ENCODE peak calls at places on chromosomes 16 and 17, in seven cellular contexts. S is GM12878, K is tibial nerve, D is HCT116, Z is IMR-90, G is uterus, V is prostate gland. T is an unnamed sample. For H3K9me3, the result is how much of the 10 kb centered on the place peaks cover.

GRCh38 chr16:23694707-23695373 is 16.2 kb downstream of the PLK1 start:
- DNase-seq in S (no peak), V (no peak), G (no peak), D (no peak), Z (peak), K (no peak), T (no peak)

GRCh38 chr17:68539536-68540469 is 27.6 kb downstream of the PRKAR1A start:
- DNase-seq in G (peak), V (no peak), K (peak), S (no peak), Z (no peak), D (no peak), T (peak)

GRCh38 chr17:83195330-83196087 is 116.1 kb downstream of the METRNL start:
- DNase-seq in G (peak), D (no peak), S (no peak), Z (no peak), K (peak), V (peak), T (peak)

GRCh38 chr17:57916925-57917858 is 38.0 kb downstream of the CUEDC1 start:
- DNase-seq in G (no peak), V (no peak), Z (no peak), S (no peak), D (peak), K (no peak), T (no peak)

GRCh38 chr16:86960266-86960665 is 356.9 kb downstream of the C16orf95 start:
- DNase-seq in V (no peak), K (no peak), Z (no peak), G (no peak), D (no peak), S (no peak), T (no peak)

GRCh38 chr16:23557779-23558330 is 328 bp downstream of the UBFD1 start:
- DNase-seq in D (no peak), V (peak), G (no peak), K (peak), S (no peak), Z (peak), T (no peak)

GRCh38 chr16:3282103-3282746 is 1.1 kb upstream of the ZNF263 start:
- DNase-seq in D (no peak), K (no peak), Z (peak), G (no peak), S (no peak), V (no peak), T (no peak)

GRCh38 chr16:19691161-19691850 is 26.7 kb downstream of the KNOP1 start:
- DNase-seq in V (no peak), D (no peak), S (no peak), Z (peak), G (no peak), K (peak), T (no peak)

GRCh38 chr17:29165800-29166506 is 14.2 kb downstream of the MYO18A start:
- DNase-seq in S (no peak), G (no peak), Z (no peak), V (no peak), K (no peak), D (no peak), T (no peak)

GRCh38 chr16:30340621-30341020 is 14.5 kb downstream of the CD2BP2 start:
- DNase-seq in G (no peak), S (no peak), D (no peak), K (no peak), V (no peak), Z (no peak), T (no peak)

GRCh38 chr16:17327671-17328335 is 143.0 kb downstream of the XYLT1 start:
- DNase-seq in G (no peak), D (no peak), S (no peak), K (no peak), V (no peak), Z (peak), T (no peak)

GRCh38 chr17:33369149-33369548 is 76.1 kb upstream of the ASIC2 start:
- DNase-seq in S (no peak), D (no peak), V (no peak), K (no peak), Z (no peak), G (no peak), T (no peak)

GRCh38 chr17:75087182-75087557 is 584 bp upstream of the SLC16A5 start:
- DNase-seq in G (no peak), K (no peak), V (no peak), S (no peak), Z (no peak), D (no peak), T (no peak)

GRCh38 chr17:75088465-75088895 is 726 bp downstream of the SLC16A5 start:
- DNase-seq in D (no peak), Z (no peak), V (no peak), S (no peak), K (no peak), G (no peak), T (no peak)

GRCh38 chr17:75088902-75089417 is 1.2 kb downstream of the SLC16A5 start:
- DNase-seq in V (no peak), Z (no peak), D (no peak), G (no peak), K (no peak), S (no peak), T (peak)

GRCh38 chr17:75086496-75087181 is 1.1 kb upstream of the SLC16A5 start:
- DNase-seq in Z (no peak), D (no peak), S (no peak), K (no peak), G (no peak), V (peak), T (peak)

GRCh38 chr17:75087558-75088453 is at the start of gene SLC16A5:
- DNase-seq in G (peak), D (peak), V (peak), Z (peak), K (peak), S (no peak), T (peak)
- TF ChIP-seq POLR2A in G (peak), D (peak), V (peak), Z (no peak), K (peak), S (peak), T (no peak)

DNA sequence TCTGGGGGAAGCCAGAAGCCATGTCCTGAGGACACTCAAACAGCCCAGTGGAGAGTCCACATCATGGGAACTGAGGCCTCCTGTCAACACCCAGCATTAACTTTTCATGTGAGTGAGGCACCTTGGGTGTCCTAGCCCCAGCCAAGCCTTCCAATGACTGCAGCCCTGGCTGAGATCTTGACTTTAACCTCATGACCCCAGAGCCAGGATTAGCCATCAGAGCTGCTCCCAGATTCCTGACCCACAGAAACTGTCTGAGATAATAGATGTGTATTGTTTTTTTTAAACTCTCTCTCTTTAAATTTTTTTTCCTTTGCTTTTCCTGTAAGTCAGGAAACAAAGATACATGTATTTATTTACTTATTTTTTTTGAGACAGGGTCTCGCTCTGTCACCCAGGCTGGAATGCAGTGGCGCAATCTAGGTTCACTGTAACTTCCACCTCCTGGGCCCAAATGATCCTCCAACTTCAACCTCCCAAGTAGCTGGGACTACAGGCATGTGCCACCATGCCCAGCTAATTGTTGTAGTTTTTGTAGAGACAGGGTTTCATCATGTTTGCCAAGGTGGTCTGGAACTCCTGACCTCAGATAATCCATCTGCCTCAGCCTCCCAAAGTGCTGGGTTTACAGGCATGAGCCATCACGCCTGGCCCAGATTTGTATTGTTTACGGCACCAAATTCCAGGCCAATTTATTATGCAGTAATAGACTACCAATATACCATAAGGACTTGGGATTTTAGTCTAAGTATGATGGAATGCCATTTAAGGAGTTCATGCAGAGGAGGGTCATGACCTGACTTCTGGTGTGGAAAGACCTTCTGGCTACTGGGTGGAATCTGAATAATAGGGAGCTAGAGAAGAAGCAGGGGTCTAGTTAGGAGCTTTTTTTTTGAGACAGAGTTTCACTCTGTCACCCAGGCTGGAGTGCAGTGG is 14.0 kb upstream of the TMEM94 start:
- DNase-seq in S (no peak), D (no peak), Z (no peak), V (no peak), G (no peak), K (no peak), T (no peak)
- TF ChIP-seq CTCF in S (no peak), D (no peak), Z (no peak), V (no peak), G (no peak), K (no peak), T (no peak)

GRCh38 chr16:10386517-10387377 is 886 bp downstream of the ATF7IP2 start:
- DNase-seq in D (no peak), K (no peak), V (no peak), Z (peak), S (peak), G (no peak), T (no peak)
- H3K9me3 ChIP-seq in D (under half), K (under half), V (under half), Z (under half), S (under half), G (under half), T (under half)

DNA sequence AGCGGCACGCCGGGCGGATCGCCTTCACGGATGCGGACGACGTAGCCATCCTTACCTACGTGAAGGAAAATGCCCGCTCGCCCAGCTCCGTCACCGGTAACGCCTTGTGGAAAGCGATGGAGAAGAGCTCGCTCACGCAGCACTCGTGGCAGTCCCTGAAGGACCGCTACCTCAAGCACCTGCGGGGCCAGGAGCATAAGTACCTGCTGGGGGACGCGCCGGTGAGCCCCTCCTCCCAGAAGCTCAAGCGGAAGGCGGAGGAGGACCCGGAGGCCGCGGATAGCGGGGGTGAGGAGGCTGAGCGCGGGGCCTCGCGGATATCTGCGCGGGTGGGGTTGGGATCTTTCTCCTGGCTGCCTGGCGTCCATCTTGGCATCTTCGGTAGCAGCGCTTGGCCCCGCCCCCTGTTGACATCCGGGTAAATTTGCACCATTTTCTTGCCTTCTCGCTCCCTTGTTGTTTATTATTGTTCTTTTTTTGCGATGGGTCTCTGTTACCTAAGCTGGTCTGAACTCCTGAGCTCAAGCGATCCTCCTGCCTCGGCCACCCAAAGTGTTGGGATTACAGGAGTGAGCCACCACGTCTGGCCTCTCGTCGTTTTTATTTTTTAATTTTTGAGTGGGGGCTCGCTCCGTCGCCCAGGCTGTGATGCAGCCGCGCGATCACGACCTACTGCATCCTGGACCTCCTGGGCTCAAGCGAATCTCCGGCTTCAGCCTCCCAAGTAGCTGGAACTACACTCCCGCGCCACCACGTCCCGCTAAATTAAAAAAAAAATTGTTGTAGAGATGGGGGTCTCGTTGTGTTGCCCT is 898 bp downstream of the TERF2IP start:
- DNase-seq in V (peak), G (peak), S (no peak), D (peak), K (peak), Z (peak), T (peak)
- TF ChIP-seq POLR2A in V (peak), G (no peak), S (peak), D (no peak), K (peak), Z (no peak), T (no peak)

DNA sequence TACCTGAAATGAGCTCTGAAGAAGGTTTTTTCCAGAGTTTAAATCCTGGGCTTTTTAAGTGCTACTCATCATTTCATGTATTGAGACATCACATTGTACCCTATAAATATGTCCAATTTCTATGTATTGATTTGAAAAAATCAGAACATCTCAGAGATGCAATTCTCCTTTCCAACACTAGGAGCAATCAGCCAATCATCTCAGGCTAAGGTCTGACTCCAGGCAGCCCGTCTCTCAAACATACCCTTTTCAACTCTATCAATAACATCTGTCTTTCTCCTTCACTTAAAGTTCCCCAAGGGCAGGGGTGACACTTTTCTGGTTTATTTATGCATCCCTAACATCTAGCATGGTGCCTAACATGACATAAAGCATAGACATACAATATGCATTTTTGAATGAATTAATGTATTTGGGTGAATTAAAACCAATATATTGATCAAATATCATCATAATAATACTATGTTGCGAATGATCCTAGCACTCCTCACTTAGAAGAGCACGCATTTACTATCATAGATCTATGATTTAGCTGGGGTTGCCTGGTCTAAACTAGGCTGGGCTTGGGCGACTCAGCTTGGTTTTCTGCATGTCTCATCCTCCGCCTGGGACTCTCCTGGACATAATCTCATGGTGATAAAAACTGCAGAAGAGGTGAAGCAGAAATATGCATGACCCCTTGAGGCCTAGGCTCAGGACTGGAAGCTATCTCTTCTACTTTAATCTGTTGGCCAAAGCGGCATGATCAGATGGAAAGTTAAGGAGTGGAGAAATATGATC is 5.2 kb upstream of the CDH11 start:
- DNase-seq in D (no peak), S (no peak), V (no peak), K (no peak), G (no peak), Z (no peak), T (no peak)
- TF ChIP-seq CTCF in D (no peak), S (peak), V (no peak), K (peak), G (no peak), Z (peak), T (no peak)

DNA sequence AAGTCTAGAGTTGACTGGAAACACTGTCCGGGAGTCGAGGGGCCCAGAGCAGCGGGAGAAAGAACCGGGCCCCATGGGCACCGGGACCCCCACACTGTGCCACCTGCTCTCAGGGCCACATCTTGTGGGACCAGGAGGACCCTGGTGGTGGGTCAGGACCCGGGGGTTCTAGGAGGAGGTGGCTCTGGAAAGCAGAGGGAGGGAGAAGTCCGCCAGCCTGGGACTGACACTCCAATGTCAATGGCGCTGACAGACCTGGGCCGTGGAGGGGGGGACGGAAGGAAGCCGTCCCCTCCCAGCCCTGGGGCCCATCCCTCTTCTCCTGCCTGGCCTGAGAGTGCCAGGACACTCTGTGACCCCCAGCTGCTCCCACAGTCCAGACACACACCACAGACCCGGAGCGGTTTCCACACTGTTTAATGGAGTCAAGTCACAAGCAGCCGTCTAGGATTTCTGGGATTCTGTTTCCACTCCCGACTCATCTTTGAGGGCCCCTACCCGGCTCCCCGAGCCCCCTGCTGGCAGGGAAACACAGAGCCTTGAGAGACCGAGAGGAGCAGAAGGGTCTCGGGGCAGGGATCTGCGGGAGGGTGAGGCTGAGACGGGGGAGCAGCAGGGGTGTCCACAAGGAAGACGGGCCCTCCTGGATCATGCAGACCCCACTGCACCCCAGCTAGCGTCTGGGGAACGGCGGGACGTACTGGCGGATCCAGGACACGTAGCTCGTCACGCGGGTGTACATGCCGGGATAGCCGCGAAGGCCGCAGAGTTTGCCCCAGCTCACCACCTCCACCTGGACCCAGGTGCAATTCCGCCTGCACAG is 23.6 kb upstream of the UBE2I start:
- DNase-seq in K (no peak), V (no peak), G (no peak), S (no peak), D (no peak), Z (no peak), T (no peak)
- H3K9me3 ChIP-seq in K (under half), V (under half), G (under half), S (under half), D (under half), Z (under half), T (under half)